ENCODE peak calls at places on chromosome 14, in six cellular contexts. S is GM10248, H is choroid plexus epithelial cell, C is K562, K is HFFc6, M is GM12865. Q is an unnamed sample.

GRCh38 chr14:88535149-88535548 is 19.7 kb downstream of the PTPN21 start:
- DNase-seq in M (no peak), H (no peak), S (no peak), K (no peak), C (peak; percentile 9), Q (no peak)

GRCh38 chr14:69073925-69074324 is 79.0 kb downstream of the DCAF5 start:
- DNase-seq in M (no peak), K (no peak), H (no peak), C (no peak), S (no peak), Q (no peak)

GRCh38 chr14:89165189-89165809 is 251.7 kb downstream of the FOXN3 start:
- DNase-seq in H (no peak), M (peak; percentile 78), K (no peak), S (peak; percentile 45), C (peak; percentile 73), Q (no peak)

GRCh38 chr14:104394606-104394910 is 185.0 kb upstream of the C14orf180 start:
- DNase-seq in H (no peak), K (no peak), M (no peak), C (no peak), S (no peak), Q (no peak)

GRCh38 chr14:24695265-24696241 is 61.6 kb upstream of the GZMB start:
- DNase-seq in H (no peak), S (no peak), K (no peak), M (peak; percentile 73), C (no peak), Q (no peak)

GRCh38 chr14:100531591-100532121 is 55.6 kb downstream of the BEGAIN start:
- DNase-seq in H (no peak), C (no peak), S (no peak), M (no peak), K (no peak), Q (no peak)

GRCh38 chr14:100078997-100079561 is 13.9 kb downstream of the EVL start:
- DNase-seq in K (no peak), S (peak; percentile 39), C (peak; percentile 15), M (peak; percentile 35), H (peak; percentile 93), Q (no peak)

GRCh38 chr14:61542848-61543790 is 152.2 kb upstream of the HIF1A start:
- DNase-seq in K (no peak), C (no peak), M (no peak), S (no peak), H (no peak), Q (no peak)

GRCh38 chr14:74974364-74975058 is 19.1 kb upstream of the PGF start:
- DNase-seq in K (no peak), H (peak; percentile 61), C (no peak), M (no peak), S (no peak), Q (no peak)

GRCh38 chr14:100737526-100737925 is 10.8 kb downstream of the DLK1 start:
- DNase-seq in K (no peak), C (no peak), S (no peak), H (no peak), M (no peak), Q (no peak)

GRCh38 chr14:30431552-30431951 is 127.4 kb upstream of the G2E3 start:
- DNase-seq in M (no peak), C (no peak), K (no peak), H (no peak), S (no peak), Q (no peak)
- TF ChIP-seq CTCF in M (no peak), C (no peak), K (no peak), H (no peak), S (no peak), Q (no peak)

GRCh38 chr14:67892466-67893120 is 73.0 kb downstream of the RAD51B start:
- DNase-seq in S (no peak), C (no peak), K (no peak), M (no peak), H (no peak), Q (no peak)
- TF ChIP-seq CTCF in S (no peak), C (no peak), K (no peak), M (no peak), H (no peak), Q (no peak)

DNA sequence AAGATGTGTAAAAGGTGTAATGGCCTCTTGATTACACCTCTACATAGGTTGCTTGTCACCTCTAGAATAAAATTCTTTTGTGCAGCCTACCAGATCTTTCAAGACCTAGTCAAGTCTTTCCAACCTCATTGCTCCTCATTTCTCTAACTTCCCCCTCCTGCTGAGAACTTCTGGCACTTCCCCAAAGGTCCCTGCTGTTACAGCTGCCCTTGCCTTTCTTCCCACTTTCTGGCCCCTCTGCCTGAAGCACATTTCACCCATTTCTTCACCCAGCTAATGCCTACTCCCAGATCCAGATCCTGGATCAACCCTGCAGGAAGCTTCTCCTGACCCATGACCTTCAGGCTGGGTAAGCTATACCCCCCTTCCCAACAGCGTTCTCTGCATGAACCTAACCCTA is 1.5 kb downstream of the TSHR start:
- DNase-seq in H (peak; percentile 4), K (no peak), M (no peak), S (no peak), C (no peak), Q (no peak)
- TF ChIP-seq CTCF in H (no peak), K (no peak), M (no peak), S (no peak), C (no peak), Q (no peak)

GRCh38 chr14:76056128-76056527 is 70.6 kb downstream of the IFT43 start:
- DNase-seq in M (no peak), K (no peak), S (no peak), H (peak; percentile 47), C (peak; percentile 10), Q (no peak)
- TF ChIP-seq CTCF in M (no peak), K (peak; percentile 65), S (peak; percentile 17), H (peak; percentile 74), C (peak; percentile 46), Q (peak; percentile 28)

GRCh38 chr14:70257526-70257925 is 68.8 kb upstream of the SLC8A3 start:
- DNase-seq in C (peak; percentile 50), K (no peak), S (peak; percentile 47), M (peak; percentile 62), H (no peak), Q (no peak)
- TF ChIP-seq CTCF in C (peak; percentile 76), K (peak; percentile 43), S (no peak), M (peak; percentile 68), H (peak; percentile 21), Q (no peak)

GRCh38 chr14:66398437-66398836 is 87.7 kb upstream of the CCDC196 start:
- DNase-seq in S (no peak), C (no peak), M (peak; percentile 11), K (no peak), H (no peak), Q (no peak)

GRCh38 chr14:66396165-66396564 is 90.0 kb upstream of the CCDC196 start:
- DNase-seq in K (no peak), S (no peak), M (no peak), H (no peak), C (no peak), Q (no peak)

GRCh38 chr14:66395300-66395699 is 90.9 kb upstream of the CCDC196 start:
- DNase-seq in K (no peak), H (no peak), C (no peak), M (peak; percentile 68), S (peak; percentile 17), Q (no peak)
- TF ChIP-seq CTCF in K (no peak), H (no peak), C (no peak), M (no peak), S (peak; percentile 22), Q (no peak)

DNA sequence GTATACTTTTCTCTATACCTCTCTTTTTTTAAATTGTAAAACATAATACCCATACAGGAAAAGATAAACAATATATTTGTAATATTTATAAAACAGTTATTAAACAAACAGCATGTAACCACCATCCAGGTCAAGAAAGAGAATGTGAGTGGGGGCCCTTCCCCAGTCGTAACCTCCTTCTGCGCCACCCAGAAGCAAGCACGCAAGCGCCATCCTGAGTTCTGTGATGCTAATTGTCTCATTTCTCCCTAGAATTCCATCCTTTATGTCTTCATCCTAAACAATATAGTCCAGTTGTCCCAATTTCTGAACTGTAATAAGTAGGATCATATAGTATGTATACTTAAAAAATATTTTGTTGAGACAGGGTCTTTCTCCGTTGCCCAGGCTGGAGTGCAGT is 129.5 kb downstream of the EXOC5 start:
- DNase-seq in S (no peak), H (no peak), K (no peak), M (no peak), C (no peak), Q (no peak)
- TF ChIP-seq CTCF in S (no peak), H (no peak), K (no peak), M (no peak), C (no peak), Q (no peak)

GRCh38 chr14:21070083-21070609 is at the start of gene ARHGEF40:
- DNase-seq in K (no peak), S (peak; percentile 48), M (no peak), H (peak; percentile 43), C (peak; percentile 81), Q (no peak)

GRCh38 chr14:21069388-21070082 is 569 bp upstream of the ARHGEF40 start:
- DNase-seq in S (no peak), K (no peak), C (no peak), H (peak; percentile 21), M (no peak), Q (no peak)

GRCh38 chr14:21070610-21071224 is 613 bp downstream of the ARHGEF40 start:
- DNase-seq in M (no peak), H (peak; percentile 48), S (peak; percentile 50), K (peak; percentile 50), C (peak; percentile 36), Q (no peak)

GRCh38 chr14:21066882-21067502 is 3.1 kb upstream of the ARHGEF40 start:
- DNase-seq in M (no peak), H (peak; percentile 28), S (no peak), C (no peak), K (no peak), Q (no peak)

DNA sequence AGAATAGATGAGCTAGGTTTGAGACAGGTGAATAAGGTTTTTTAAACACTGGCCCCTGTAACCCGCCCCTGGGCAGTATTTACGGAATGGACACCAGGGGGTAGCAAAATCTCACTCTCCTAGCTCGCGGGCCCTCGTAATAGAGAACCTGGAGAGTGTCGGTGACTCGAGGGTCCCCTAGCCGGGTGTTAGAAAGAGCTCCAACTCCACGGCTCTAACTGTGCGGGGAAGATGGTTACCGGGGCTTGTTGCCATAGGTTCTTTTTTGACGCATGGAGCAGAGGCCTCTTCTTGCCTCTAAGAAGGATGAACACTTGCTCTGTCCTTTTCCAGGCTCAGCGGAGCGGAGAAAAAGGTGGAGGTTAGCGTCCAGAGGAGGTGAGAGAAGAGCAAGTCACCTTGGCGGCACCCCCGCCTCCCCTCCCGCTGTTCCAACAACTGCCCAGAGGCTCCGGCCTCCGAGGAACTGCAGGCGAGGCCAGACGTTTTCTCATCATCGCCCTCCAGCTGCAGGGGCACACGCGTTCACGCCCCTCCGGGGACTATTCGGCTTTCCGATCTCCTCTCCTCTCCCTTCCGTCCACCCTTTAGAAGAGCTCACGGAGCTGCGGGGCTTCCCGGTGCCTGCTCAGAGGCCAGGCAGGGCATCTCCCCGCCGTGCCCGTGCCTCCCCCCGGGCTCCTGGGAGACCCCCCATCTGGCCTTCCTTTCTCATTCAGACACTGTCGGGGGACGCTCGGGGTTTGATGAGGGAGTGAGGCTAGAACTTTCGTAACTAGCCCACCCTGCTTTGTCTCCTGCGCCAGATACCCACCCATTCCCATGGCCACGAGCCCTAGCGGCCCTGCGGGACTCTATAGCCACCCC is 1.4 kb upstream of the ARHGEF40 start:
- DNase-seq in M (peak; percentile 51), C (peak; percentile 61), K (peak; percentile 38), H (peak; percentile 69), S (peak; percentile 61), Q (no peak)
- TF ChIP-seq CTCF in M (peak; percentile 38), C (peak; percentile 75), K (peak; percentile 79), H (peak; percentile 82), S (peak; percentile 71), Q (peak; percentile 74)

GRCh38 chr14:65993103-65993502 is 493.1 kb upstream of the CCDC196 start:
- DNase-seq in C (no peak), K (no peak), H (no peak), S (no peak), M (no peak), Q (no peak)
- TF ChIP-seq CTCF in C (no peak), K (no peak), H (no peak), S (no peak), M (no peak), Q (no peak)

Q was measured in AG09319.